ENCODE peak calls at places on chromosomes 3 and 15, in seven cellular contexts. F is SJSA1, Q is amygdala, H is colonic mucosa, B is PC-9, G is kidney tubule cell, Z is AG09319. O is an unnamed sample.
A peak's percentile ranks its signal among the peaks of the same experiment; 100 is the strongest.

GRCh38 chr3:44076221-44076829 is 165.4 kb upstream of the TOPAZ1 start:
- DNase-seq in F (no peak), Q (no peak), H (no peak), B (no peak), G (peak; percentile 33), Z (no peak), O (no peak)

GRCh38 chr15:22968356-22968755 is 11.8 kb downstream of the CYFIP1 start:
- DNase-seq in F (no peak), Q (no peak), H (no peak), B (no peak), G (peak; percentile 82), Z (no peak), O (no peak)

GRCh38 chr3:125157183-125157582 is 55.4 kb downstream of the SLC12A8 start:
- DNase-seq in F (no peak), Q (no peak), H (no peak), B (no peak), G (no peak), Z (no peak), O (no peak)

GRCh38 chr15:70078578-70079417 is 18.9 kb downstream of the TLE3 start:
- DNase-seq in F (no peak), Q (no peak), H (peak; percentile 50), B (no peak), G (no peak), Z (no peak), O (no peak)

GRCh38 chr3:127386490-127386889 is 98.6 kb upstream of the PRR20G start:
- DNase-seq in F (no peak), Q (no peak), H (no peak), B (peak; percentile 28), G (no peak), Z (no peak), O (no peak)

GRCh38 chr15:60115579-60116415 is 111.7 kb downstream of the FOXB1 start:
- DNase-seq in F (no peak), Q (no peak), H (no peak), B (no peak), G (peak; percentile 24), Z (no peak), O (no peak)

GRCh38 chr3:14288168-14288788 is 109.7 kb downstream of the LSM3 start:
- DNase-seq in F (no peak), Q (no peak), H (no peak), B (no peak), G (no peak), Z (no peak), O (no peak)

GRCh38 chr15:77749236-77749997 is 116.7 kb upstream of the LINGO1 start:
- DNase-seq in F (no peak), Q (no peak), H (no peak), B (no peak), G (no peak), Z (no peak), O (no peak)

GRCh38 chr3:42179110-42179725 is 86.8 kb downstream of the CCK start:
- DNase-seq in F (peak; percentile 59), Q (no peak), H (peak; percentile 62), B (peak; percentile 77), G (peak; percentile 96), Z (peak; percentile 57), O (no peak)

GRCh38 chr15:84765675-84766074 is 17.3 kb downstream of the ZNF592 start:
- DNase-seq in F (no peak), Q (no peak), H (no peak), B (no peak), G (no peak), Z (no peak), O (no peak)

GRCh38 chr3:54563661-54564200 is 364.1 kb downstream of the LRTM1 start:
- DNase-seq in F (no peak), Q (no peak), H (no peak), B (no peak), G (no peak), Z (no peak), O (no peak)

GRCh38 chr3:109155828-109156227 is 19.3 kb downstream of the C3orf85 start:
- DNase-seq in F (no peak), Q (no peak), H (peak; percentile 40), B (no peak), G (peak; percentile 68), Z (no peak), O (no peak)

GRCh38 chr15:48710952-48711495 is 65.5 kb upstream of the FBN1 start:
- DNase-seq in F (no peak), Q (no peak), H (no peak), B (no peak), G (peak; percentile 25), Z (no peak), O (no peak)

GRCh38 chr3:177168431-177168830 is 28.9 kb downstream of the TBL1XR1 start:
- DNase-seq in F (no peak), Q (no peak), H (no peak), B (no peak), G (no peak), Z (no peak), O (no peak)

GRCh38 chr15:39666671-39667070 is 85.8 kb downstream of the THBS1 start:
- DNase-seq in F (no peak), Q (no peak), H (no peak), B (no peak), G (peak; percentile 49), Z (no peak), O (no peak)

GRCh38 chr3:59444293-59444671 is 394.5 kb upstream of the CFAP20DC start:
- DNase-seq in F (no peak), Q (no peak), H (no peak), B (no peak), G (no peak), Z (no peak), O (peak; percentile 43)

GRCh38 chr3:186070996-186071395 is 37.9 kb downstream of the ETV5 start:
- DNase-seq in F (no peak), Q (no peak), H (no peak), B (no peak), G (no peak), Z (no peak), O (no peak)

GRCh38 chr3:54712539-54712938 is 215.3 kb downstream of the LRTM1 start:
- DNase-seq in F (no peak), Q (no peak), H (no peak), B (no peak), G (no peak), Z (peak; percentile 19), O (no peak)

GRCh38 chr3:54433846-54434245 is 311.5 kb downstream of the CACNA2D3 start:
- DNase-seq in F (no peak), Q (no peak), H (no peak), B (no peak), G (peak; percentile 38), Z (no peak), O (no peak)

GRCh38 chr15:69760263-69760855 is 307.7 kb downstream of the RPLP1 start:
- DNase-seq in F (no peak), Q (no peak), H (no peak), B (no peak), G (no peak), Z (no peak), O (peak; percentile 47)

GRCh38 chr15:37860896-37861295 is 73.5 kb upstream of the TMCO5A start:
- DNase-seq in F (no peak), Q (no peak), H (no peak), B (no peak), G (no peak), Z (no peak), O (no peak)

GRCh38 chr3:143170676-143171075 is 51.1 kb downstream of the CHST2 start:
- DNase-seq in F (no peak), Q (no peak), H (no peak), B (no peak), G (no peak), Z (no peak), O (no peak)

GRCh38 chr15:63909819-63910437 is 76.2 kb upstream of the HERC1 start:
- DNase-seq in F (no peak), Q (no peak), H (no peak), B (no peak), G (peak; percentile 52), Z (peak; percentile 34), O (no peak)

GRCh38 chr3:72969766-72970165 is 26.8 kb upstream of the PPP4R2 start:
- DNase-seq in F (no peak), Q (no peak), H (no peak), B (no peak), G (no peak), Z (no peak), O (no peak)

GRCh38 chr15:39411102-39411989 is 169.5 kb upstream of the THBS1 start:
- DNase-seq in F (no peak), Q (no peak), H (no peak), B (no peak), G (peak; percentile 86), Z (no peak), O (no peak)

GRCh38 chr15:99526671-99527070 is 39.1 kb upstream of the MEF2A start:
- DNase-seq in F (no peak), Q (no peak), H (no peak), B (no peak), G (no peak), Z (no peak), O (no peak)

GRCh38 chr3:123157598-123158287 is 44.0 kb upstream of the SEC22A start:
- DNase-seq in F (no peak), Q (no peak), H (peak; percentile 17), B (no peak), G (no peak), Z (no peak), O (no peak)

O was measured in activated naive CD4-positive, alpha-beta T cell treated with anti-CD3 and anti-CD28 coated beads, Interleukin-2, amount 10 ng/mL, durations not matched to agents 7 days and 5 days.